ENCODE peak calls at places on chromosome 1, in four cellular contexts. U, L, K and W are unnamed samples.

GRCh38 chr1:91742848-91743292 is 143.1 kb downstream of the TGFBR3 start:
- DNase-seq in L (no peak), K (no peak), U (no peak), W (no peak)

GRCh38 chr1:225844236-225845061 is 34.5 kb downstream of the EPHX1 start:
- DNase-seq in L (no peak), K (no peak), U (no peak), W (no peak)

GRCh38 chr1:63966016-63966415 is 192.2 kb downstream of the ROR1 start:
- DNase-seq in U (no peak), K (no peak), L (no peak), W (no peak)

GRCh38 chr1:205472737-205473565 is 17.1 kb upstream of the BLACAT1 start:
- DNase-seq in U (no peak), L (no peak), K (no peak), W (no peak)

GRCh38 chr1:228284521-228284920 is 76.7 kb downstream of the OBSCN start:
- DNase-seq in K (no peak), U (no peak), L (no peak), W (no peak)

GRCh38 chr1:53306168-53306567 is 21.7 kb downstream of the LRP8 start:
- DNase-seq in U (no peak), K (no peak), L (no peak), W (no peak)

GRCh38 chr1:43992232-43992995 is 1.0 kb downstream of the CCDC24 start:
- DNase-seq in U (no peak), L (no peak), K (no peak), W (no peak)

GRCh38 chr1:241742084-241742483 is 90.0 kb downstream of the WDR64 start:
- DNase-seq in U (no peak), K (no peak), L (no peak), W (no peak)

GRCh38 chr1:145720556-145720877 is 1.2 kb downstream of the CD160 start:
- DNase-seq in U (no peak), K (no peak), L (no peak), W (no peak)

GRCh38 chr1:184212649-184213314 is 161.3 kb downstream of the TSEN15 start:
- DNase-seq in U (no peak), L (no peak), K (no peak), W (no peak)

GRCh38 chr1:40392206-40392605 is 18.7 kb downstream of the SMAP2 start:
- DNase-seq in L (no peak), U (no peak), K (no peak), W (no peak)
- TF ChIP-seq CBFB in L (no peak), U (no peak), K (no peak), W (no peak)

GRCh38 chr1:9985001-9985400 is 12.0 kb upstream of the RBP7 start:
- DNase-seq in U (no peak), L (no peak), K (no peak), W (no peak)

GRCh38 chr1:9989773-9990172 is 7.3 kb upstream of the RBP7 start:
- DNase-seq in K (no peak), U (no peak), L (no peak), W (no peak)

GRCh38 chr1:9984253-9984652 is 12.8 kb upstream of the RBP7 start:
- DNase-seq in K (no peak), L (no peak), U (no peak), W (no peak)
- TF ChIP-seq CBFB in K (no peak), L (no peak), U (no peak), W (no peak)

DNA sequence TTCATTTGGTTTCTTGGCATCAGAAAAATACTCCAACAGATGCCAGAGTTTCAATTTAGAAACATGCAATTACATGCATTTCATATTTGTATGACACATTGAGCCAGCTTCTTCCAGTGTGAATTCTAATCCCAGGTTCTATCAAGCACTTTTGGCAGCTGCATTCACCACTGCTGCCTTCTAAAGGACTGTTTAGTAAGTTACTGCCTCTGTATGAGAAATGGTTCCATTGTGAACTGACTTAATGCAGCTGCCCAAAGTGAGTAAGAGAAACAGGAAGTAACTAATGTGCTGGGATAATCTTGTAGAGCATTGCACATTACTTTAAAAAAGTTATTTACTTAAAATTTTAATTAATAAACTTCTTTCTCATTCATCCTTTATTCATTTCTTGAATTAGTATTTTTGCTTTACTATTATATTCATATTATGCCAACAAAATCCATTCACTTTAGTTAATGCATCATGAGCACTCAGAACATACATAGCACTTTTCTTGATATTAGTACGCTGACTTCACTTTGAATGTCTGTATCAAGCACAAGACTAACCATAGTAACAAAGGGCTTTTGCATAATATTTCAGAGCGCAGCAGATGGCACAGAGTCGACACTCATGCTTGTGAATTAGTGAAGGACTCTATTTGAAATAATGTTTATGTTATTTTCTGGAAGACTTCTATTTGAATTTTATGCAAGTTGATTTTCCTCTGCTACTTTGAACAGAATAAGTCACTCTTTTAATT is 9.9 kb downstream of the RGS18 start:
- DNase-seq in U (no peak), K (no peak), L (no peak), W (no peak)
- TF ChIP-seq CBFB in U (no peak), K (no peak), L (no peak), W (no peak)

GRCh38 chr1:234607091-234608025 is 2.6 kb downstream of the IRF2BP2 start:
- DNase-seq in L (no peak), U (peak), K (peak), W (no peak)
- TF ChIP-seq CBFB in L (no peak), U (no peak), K (no peak), W (no peak)

DNA sequence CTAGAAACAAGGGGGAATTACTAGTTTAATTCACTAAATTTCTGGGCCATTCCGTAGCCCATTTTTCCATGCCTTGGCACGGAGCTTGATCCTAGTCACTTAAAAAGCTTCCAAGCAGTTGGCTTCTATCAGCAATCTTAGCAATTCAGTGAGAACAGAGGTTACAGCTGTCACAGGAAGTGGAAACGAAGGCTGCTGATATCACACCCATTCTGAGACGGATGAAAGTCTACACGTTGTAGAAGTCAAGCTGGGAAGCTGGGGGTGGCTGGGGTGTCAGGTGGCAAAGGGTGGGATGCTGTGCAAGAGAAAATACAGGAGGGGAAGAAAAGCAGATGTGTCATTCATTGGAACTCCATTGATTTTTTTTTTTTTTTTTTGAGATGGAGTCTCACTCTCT is 11.8 kb upstream of the STMN1 start:
- DNase-seq in K (no peak), U (no peak), L (no peak), W (no peak)
- TF ChIP-seq CBFB in K (no peak), U (no peak), L (no peak), W (no peak)

DNA sequence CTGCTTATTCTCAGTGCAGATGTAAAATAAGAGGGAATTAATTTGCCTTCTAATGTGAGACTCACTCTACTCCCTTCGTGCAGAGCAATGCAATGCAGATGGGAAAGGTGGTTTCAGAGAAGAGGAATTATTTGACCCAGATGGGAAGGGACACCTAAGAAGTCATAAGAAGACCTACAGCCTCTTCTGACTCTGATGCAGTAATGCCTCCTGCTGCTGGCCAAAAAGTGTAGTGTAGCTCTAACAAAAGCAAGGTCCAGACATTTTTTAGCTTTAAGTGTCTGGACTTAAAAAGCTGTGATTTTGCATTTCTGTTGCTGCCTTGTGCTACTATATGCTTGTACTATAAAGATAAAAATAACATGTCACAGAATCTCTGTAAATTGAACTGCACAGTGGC is 501.4 kb downstream of the TTLL7 start:
- DNase-seq in U (no peak), K (no peak), L (no peak), W (no peak)
- TF ChIP-seq CBFB in U (no peak), K (no peak), L (no peak), W (no peak)

DNA sequence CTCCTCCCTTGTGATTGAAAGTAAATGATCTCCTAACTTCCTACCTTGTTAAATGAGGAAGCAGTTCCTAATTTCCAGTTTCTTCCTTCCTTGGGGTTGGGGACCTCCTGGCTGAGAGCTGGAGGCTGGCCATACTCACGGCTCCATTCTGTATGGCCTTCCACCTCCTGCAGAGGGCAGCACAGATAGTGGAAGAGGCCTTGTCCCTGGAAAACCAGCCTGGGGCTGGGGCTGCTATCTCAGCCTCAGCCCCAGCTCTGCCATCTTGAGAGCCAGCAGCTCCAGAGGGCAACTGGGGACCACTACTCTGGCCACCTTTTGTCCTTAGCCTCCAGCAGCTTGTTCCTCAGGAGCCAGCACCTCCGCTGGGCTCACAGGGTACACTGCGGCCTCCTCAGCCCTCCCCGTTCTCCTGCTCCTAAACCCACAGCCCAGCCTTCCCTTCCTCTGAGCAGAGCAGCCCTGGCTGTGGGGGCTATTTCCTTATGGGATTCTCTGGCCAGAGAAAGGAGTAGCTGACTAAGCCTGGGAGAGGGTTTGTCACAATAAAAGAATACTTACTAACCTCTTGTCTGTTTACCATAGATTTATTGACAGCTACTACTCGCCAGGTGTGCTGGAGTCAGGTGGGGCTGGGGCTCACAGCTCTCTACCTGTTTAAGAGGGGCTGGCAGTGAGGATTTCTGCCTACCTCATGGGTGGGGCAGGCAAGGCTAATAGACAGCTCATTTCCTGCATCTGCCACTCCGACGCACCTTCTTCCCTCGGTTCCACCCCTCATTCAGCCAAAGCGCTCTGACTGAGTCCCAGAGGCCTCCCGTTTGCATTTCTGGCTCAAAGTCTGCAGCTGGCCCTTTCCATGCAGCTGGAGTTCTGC is 6.3 kb downstream of the TMEM234 start:
- DNase-seq in U (peak), L (no peak), K (peak), W (peak)
- TF ChIP-seq CBFB in U (no peak), L (no peak), K (no peak), W (no peak)

GRCh38 chr1:6011946-6012258 is 19.7 kb upstream of the NPHP4 start:
- DNase-seq in K (no peak), L (no peak), U (no peak), W (no peak)

GRCh38 chr1:6012529-6013318 is 20.5 kb upstream of the NPHP4 start:
- DNase-seq in U (no peak), K (no peak), L (no peak), W (no peak)

GRCh38 chr1:6011161-6011945 is 19.1 kb upstream of the NPHP4 start:
- DNase-seq in L (no peak), K (no peak), U (no peak), W (no peak)

GRCh38 chr1:6014130-6014999 is 22.1 kb upstream of the NPHP4 start:
- DNase-seq in K (no peak), U (no peak), L (no peak), W (no peak)

GRCh38 chr1:6013491-6013890 is 21.3 kb upstream of the NPHP4 start:
- DNase-seq in K (no peak), U (no peak), L (no peak), W (no peak)
- TF ChIP-seq CBFB in K (no peak), U (no peak), L (no peak), W (no peak)

GRCh38 chr1:244022301-244022700 is 28.8 kb upstream of the ZBTB18 start:
- DNase-seq in K (no peak), U (no peak), L (no peak), W (no peak)
- TF ChIP-seq CBFB in K (no peak), U (no peak), L (no peak), W (no peak)

DNA sequence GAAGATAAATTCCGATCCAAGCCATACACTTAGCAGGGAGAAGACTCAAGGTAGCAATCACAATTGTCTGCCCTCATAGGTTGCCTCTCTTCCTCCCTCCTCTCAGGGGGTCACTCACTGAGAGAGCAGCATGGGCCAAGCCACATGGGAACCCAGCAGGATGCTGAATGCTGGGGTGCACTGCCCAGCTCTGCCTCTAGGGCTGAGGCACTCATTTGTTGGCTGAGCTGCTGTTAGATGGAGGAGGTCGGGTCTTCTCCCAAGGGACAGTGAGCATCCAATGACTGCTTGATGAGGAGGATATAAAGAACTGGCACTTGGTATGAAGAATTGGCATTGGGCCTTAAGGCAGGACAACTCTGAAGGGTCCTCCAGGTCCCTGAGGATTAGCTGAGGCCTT is 418.8 kb downstream of the SIPA1L2 start:
- DNase-seq in L (no peak), U (peak), K (peak), W (peak)
- TF ChIP-seq CBFB in L (no peak), U (no peak), K (no peak), W (no peak)